ENCODE peak calls at places on chromosome 20, in ten cellular contexts. One of them, this sample, is unnamed.

GRCh38 chr20:32036716-32037355 is 15.2 kb upstream of the HCK start:
- DNase-seq in T1000: no peak
- DNase-seq in PC-9: no peak
- DNase-seq in AML-193: peak; percentile 52
- DNase-seq in C1 segment of cervical spinal cord: no peak
- DNase-seq in GF-D8: peak; percentile 34
- DNase-seq in renal cortical epithelial cell: no peak
- DNase-seq in COR-L47: no peak
- DNase-seq in lower leg skin: no peak
- DNase-seq in D341Med: no peak
- DNase-seq in this sample: no peak

GRCh38 chr20:56506103-56506502 is 18.4 kb upstream of the FAM209A start:
- DNase-seq in PC-9: no peak
- DNase-seq in AML-193: no peak
- DNase-seq in T1000: no peak
- DNase-seq in renal cortical epithelial cell: no peak
- DNase-seq in lower leg skin: no peak
- DNase-seq in COR-L47: no peak
- DNase-seq in C1 segment of cervical spinal cord: no peak
- DNase-seq in GF-D8: no peak
- DNase-seq in D341Med: no peak
- DNase-seq in this sample: no peak

GRCh38 chr20:59147197-59147596 is 16.4 kb upstream of the ZNF831 start:
- DNase-seq in D341Med: no peak
- DNase-seq in T1000: no peak
- DNase-seq in COR-L47: no peak
- DNase-seq in PC-9: no peak
- DNase-seq in C1 segment of cervical spinal cord: no peak
- DNase-seq in GF-D8: no peak
- DNase-seq in renal cortical epithelial cell: no peak
- DNase-seq in lower leg skin: no peak
- DNase-seq in AML-193: no peak
- DNase-seq in this sample: no peak

GRCh38 chr20:5164645-5165399 is 38.0 kb downstream of the CDS2 start:
- DNase-seq in COR-L47: no peak
- DNase-seq in GF-D8: no peak
- DNase-seq in D341Med: no peak
- DNase-seq in lower leg skin: no peak
- DNase-seq in renal cortical epithelial cell: no peak
- DNase-seq in C1 segment of cervical spinal cord: no peak
- DNase-seq in PC-9: no peak
- DNase-seq in AML-193: no peak
- DNase-seq in T1000: no peak
- DNase-seq in this sample: peak; percentile 28

GRCh38 chr20:25580711-25581110 is 4.6 kb downstream of the NINL start:
- DNase-seq in T1000: no peak
- DNase-seq in GF-D8: no peak
- DNase-seq in COR-L47: no peak
- DNase-seq in AML-193: no peak
- DNase-seq in PC-9: peak; percentile 51
- DNase-seq in C1 segment of cervical spinal cord: no peak
- DNase-seq in renal cortical epithelial cell: peak; percentile 76
- DNase-seq in lower leg skin: no peak
- DNase-seq in D341Med: no peak
- DNase-seq in this sample: no peak

GRCh38 chr20:35009665-35010328 is 54.1 kb downstream of the MYH7B start:
- DNase-seq in D341Med: peak; percentile 26
- DNase-seq in PC-9: no peak
- DNase-seq in C1 segment of cervical spinal cord: no peak
- DNase-seq in AML-193: no peak
- DNase-seq in T1000: no peak
- DNase-seq in GF-D8: no peak
- DNase-seq in renal cortical epithelial cell: no peak
- DNase-seq in COR-L47: no peak
- DNase-seq in lower leg skin: no peak
- DNase-seq in this sample: no peak

GRCh38 chr20:33977535-33977934 is 16.2 kb upstream of the RALY start:
- DNase-seq in COR-L47: no peak
- DNase-seq in T1000: no peak
- DNase-seq in renal cortical epithelial cell: no peak
- DNase-seq in D341Med: no peak
- DNase-seq in lower leg skin: no peak
- DNase-seq in C1 segment of cervical spinal cord: no peak
- DNase-seq in PC-9: no peak
- DNase-seq in GF-D8: no peak
- DNase-seq in AML-193: no peak
- DNase-seq in this sample: no peak

GRCh38 chr20:1671891-1672669 is 14.5 kb upstream of the SIRPG start:
- DNase-seq in D341Med: no peak
- DNase-seq in AML-193: no peak
- DNase-seq in GF-D8: no peak
- DNase-seq in PC-9: no peak
- DNase-seq in T1000: no peak
- DNase-seq in lower leg skin: no peak
- DNase-seq in renal cortical epithelial cell: no peak
- DNase-seq in COR-L47: no peak
- DNase-seq in C1 segment of cervical spinal cord: peak; percentile 29
- DNase-seq in this sample: peak; percentile 69

GRCh38 chr20:58246346-58246745 is 17.9 kb upstream of the ANKRD60 start:
- DNase-seq in C1 segment of cervical spinal cord: no peak
- DNase-seq in COR-L47: no peak
- DNase-seq in lower leg skin: no peak
- DNase-seq in renal cortical epithelial cell: peak; percentile 10
- DNase-seq in PC-9: no peak
- DNase-seq in T1000: no peak
- DNase-seq in AML-193: no peak
- DNase-seq in D341Med: no peak
- DNase-seq in GF-D8: peak; percentile 8
- DNase-seq in this sample: no peak

GRCh38 chr20:17611290-17611539 is 41.3 kb downstream of the DSTN start:
- DNase-seq in PC-9: no peak
- DNase-seq in lower leg skin: no peak
- DNase-seq in AML-193: no peak
- DNase-seq in D341Med: peak; percentile 53
- DNase-seq in renal cortical epithelial cell: no peak
- DNase-seq in C1 segment of cervical spinal cord: no peak
- DNase-seq in GF-D8: no peak
- DNase-seq in T1000: no peak
- DNase-seq in COR-L47: no peak
- DNase-seq in this sample: no peak

GRCh38 chr20:10357974-10358373 is 76.0 kb downstream of the MKKS start:
- DNase-seq in D341Med: no peak
- DNase-seq in renal cortical epithelial cell: no peak
- DNase-seq in lower leg skin: no peak
- DNase-seq in AML-193: peak; percentile 32
- DNase-seq in PC-9: no peak
- DNase-seq in COR-L47: no peak
- DNase-seq in GF-D8: no peak
- DNase-seq in C1 segment of cervical spinal cord: no peak
- DNase-seq in T1000: no peak
- DNase-seq in this sample: no peak

GRCh38 chr20:52985687-52986086 is 13.5 kb downstream of the TSHZ2 start:
- DNase-seq in renal cortical epithelial cell: no peak
- DNase-seq in D341Med: no peak
- DNase-seq in GF-D8: no peak
- DNase-seq in lower leg skin: no peak
- DNase-seq in AML-193: no peak
- DNase-seq in T1000: no peak
- DNase-seq in C1 segment of cervical spinal cord: no peak
- DNase-seq in PC-9: no peak
- DNase-seq in COR-L47: no peak
- DNase-seq in this sample: no peak

GRCh38 chr20:37345339-37346231 is at the start of gene SRC:
- DNase-seq in C1 segment of cervical spinal cord: no peak
- DNase-seq in COR-L47: peak; percentile 21
- DNase-seq in lower leg skin: peak; percentile 75
- DNase-seq in D341Med: peak; percentile 90
- DNase-seq in GF-D8: no peak
- DNase-seq in AML-193: no peak
- DNase-seq in PC-9: no peak
- DNase-seq in renal cortical epithelial cell: no peak
- DNase-seq in T1000: peak; percentile 45
- DNase-seq in this sample: peak; percentile 29

GRCh38 chr20:23622839-23623343 is 14.9 kb downstream of the CST3 start:
- DNase-seq in renal cortical epithelial cell: peak; percentile 96
- DNase-seq in lower leg skin: peak; percentile 76
- DNase-seq in D341Med: no peak
- DNase-seq in GF-D8: no peak
- DNase-seq in AML-193: peak; percentile 6
- DNase-seq in C1 segment of cervical spinal cord: no peak
- DNase-seq in T1000: peak; percentile 64
- DNase-seq in COR-L47: peak; percentile 12
- DNase-seq in PC-9: peak; percentile 81
- DNase-seq in this sample: no peak

GRCh38 chr20:1626528-1627192 is 6.9 kb upstream of the SIRPB1 start:
- DNase-seq in PC-9: no peak
- DNase-seq in renal cortical epithelial cell: no peak
- DNase-seq in C1 segment of cervical spinal cord: no peak
- DNase-seq in T1000: no peak
- DNase-seq in COR-L47: no peak
- DNase-seq in lower leg skin: no peak
- DNase-seq in AML-193: no peak
- DNase-seq in GF-D8: no peak
- DNase-seq in D341Med: no peak
- DNase-seq in this sample: no peak

GRCh38 chr20:26167499-26167898 is 470.8 kb upstream of the ZNF337 start:
- DNase-seq in lower leg skin: no peak
- DNase-seq in C1 segment of cervical spinal cord: no peak
- DNase-seq in PC-9: no peak
- DNase-seq in COR-L47: no peak
- DNase-seq in D341Med: no peak
- DNase-seq in renal cortical epithelial cell: peak; percentile 50
- DNase-seq in T1000: no peak
- DNase-seq in AML-193: no peak
- DNase-seq in GF-D8: no peak
- DNase-seq in this sample: no peak

GRCh38 chr20:25525295-25525694 is 60.0 kb downstream of the NINL start:
- DNase-seq in COR-L47: no peak
- DNase-seq in GF-D8: no peak
- DNase-seq in AML-193: no peak
- DNase-seq in T1000: no peak
- DNase-seq in renal cortical epithelial cell: no peak
- DNase-seq in C1 segment of cervical spinal cord: no peak
- DNase-seq in D341Med: no peak
- DNase-seq in PC-9: no peak
- DNase-seq in lower leg skin: no peak
- DNase-seq in this sample: no peak

GRCh38 chr20:24619212-24619611 is 149.8 kb downstream of the SYNDIG1 start:
- DNase-seq in C1 segment of cervical spinal cord: no peak
- DNase-seq in AML-193: no peak
- DNase-seq in PC-9: no peak
- DNase-seq in lower leg skin: no peak
- DNase-seq in renal cortical epithelial cell: no peak
- DNase-seq in D341Med: no peak
- DNase-seq in T1000: no peak
- DNase-seq in COR-L47: no peak
- DNase-seq in GF-D8: no peak
- DNase-seq in this sample: no peak

GRCh38 chr20:53707341-53708102 is 113.9 kb upstream of the ZNF217 start:
- DNase-seq in renal cortical epithelial cell: peak; percentile 64
- DNase-seq in T1000: no peak
- DNase-seq in lower leg skin: no peak
- DNase-seq in AML-193: no peak
- DNase-seq in PC-9: no peak
- DNase-seq in D341Med: no peak
- DNase-seq in COR-L47: no peak
- DNase-seq in GF-D8: no peak
- DNase-seq in C1 segment of cervical spinal cord: no peak
- DNase-seq in this sample: no peak

GRCh38 chr20:10618611-10619245 is 55.1 kb downstream of the JAG1 start:
- DNase-seq in AML-193: no peak
- DNase-seq in C1 segment of cervical spinal cord: no peak
- DNase-seq in T1000: no peak
- DNase-seq in renal cortical epithelial cell: no peak
- DNase-seq in PC-9: no peak
- DNase-seq in lower leg skin: no peak
- DNase-seq in D341Med: no peak
- DNase-seq in GF-D8: no peak
- DNase-seq in COR-L47: no peak
- DNase-seq in this sample: no peak

GRCh38 chr20:61636531-61637116 is 384.6 kb downstream of the CDH4 start:
- DNase-seq in C1 segment of cervical spinal cord: no peak
- DNase-seq in COR-L47: no peak
- DNase-seq in lower leg skin: no peak
- DNase-seq in T1000: no peak
- DNase-seq in GF-D8: no peak
- DNase-seq in D341Med: no peak
- DNase-seq in renal cortical epithelial cell: no peak
- DNase-seq in AML-193: no peak
- DNase-seq in PC-9: no peak
- DNase-seq in this sample: no peak

GRCh38 chr20:36792422-36792821 is 18.9 kb upstream of the DSN1 start:
- DNase-seq in lower leg skin: no peak
- DNase-seq in T1000: peak; percentile 53
- DNase-seq in C1 segment of cervical spinal cord: no peak
- DNase-seq in AML-193: peak; percentile 16
- DNase-seq in D341Med: peak; percentile 82
- DNase-seq in GF-D8: no peak
- DNase-seq in PC-9: peak; percentile 87
- DNase-seq in renal cortical epithelial cell: peak; percentile 94
- DNase-seq in COR-L47: peak; percentile 65
- DNase-seq in this sample: peak; percentile 11

GRCh38 chr20:4844766-4845465 is 123.2 kb downstream of the PRND start:
- DNase-seq in D341Med: no peak
- DNase-seq in C1 segment of cervical spinal cord: no peak
- DNase-seq in renal cortical epithelial cell: no peak
- DNase-seq in PC-9: no peak
- DNase-seq in GF-D8: peak; percentile 81
- DNase-seq in T1000: no peak
- DNase-seq in lower leg skin: no peak
- DNase-seq in COR-L47: no peak
- DNase-seq in AML-193: peak; percentile 62
- DNase-seq in this sample: no peak

GRCh38 chr20:24837721-24838456 is 111.2 kb upstream of the CST7 start:
- DNase-seq in COR-L47: no peak
- DNase-seq in lower leg skin: no peak
- DNase-seq in D341Med: no peak
- DNase-seq in renal cortical epithelial cell: peak; percentile 74
- DNase-seq in PC-9: peak; percentile 42
- DNase-seq in GF-D8: no peak
- DNase-seq in T1000: no peak
- DNase-seq in AML-193: no peak
- DNase-seq in C1 segment of cervical spinal cord: no peak
- DNase-seq in this sample: no peak

GRCh38 chr20:17761612-17762011 is 61.8 kb downstream of the BANF2 start:
- DNase-seq in C1 segment of cervical spinal cord: no peak
- DNase-seq in lower leg skin: no peak
- DNase-seq in PC-9: no peak
- DNase-seq in T1000: no peak
- DNase-seq in renal cortical epithelial cell: no peak
- DNase-seq in COR-L47: no peak
- DNase-seq in AML-193: no peak
- DNase-seq in GF-D8: no peak
- DNase-seq in D341Med: no peak
- DNase-seq in this sample: no peak

GRCh38 chr20:39117486-39117885 is 155.3 kb downstream of the DHX35 start:
- DNase-seq in T1000: peak; percentile 67
- DNase-seq in PC-9: peak; percentile 64
- DNase-seq in COR-L47: no peak
- DNase-seq in D341Med: no peak
- DNase-seq in AML-193: peak; percentile 25
- DNase-seq in C1 segment of cervical spinal cord: no peak
- DNase-seq in lower leg skin: no peak
- DNase-seq in GF-D8: no peak
- DNase-seq in renal cortical epithelial cell: peak; percentile 72
- DNase-seq in this sample: no peak

GRCh38 chr20:1721687-1722512 is 64.3 kb upstream of the SIRPG start:
- DNase-seq in AML-193: no peak
- DNase-seq in C1 segment of cervical spinal cord: no peak
- DNase-seq in PC-9: peak; percentile 84
- DNase-seq in D341Med: no peak
- DNase-seq in lower leg skin: no peak
- DNase-seq in renal cortical epithelial cell: no peak
- DNase-seq in COR-L47: no peak
- DNase-seq in T1000: no peak
- DNase-seq in GF-D8: no peak
- DNase-seq in this sample: no peak

GRCh38 chr20:36207602-36208001 is 28.7 kb upstream of the AAR2 start:
- DNase-seq in COR-L47: no peak
- DNase-seq in T1000: no peak
- DNase-seq in D341Med: no peak
- DNase-seq in AML-193: no peak
- DNase-seq in renal cortical epithelial cell: no peak
- DNase-seq in GF-D8: no peak
- DNase-seq in PC-9: no peak
- DNase-seq in lower leg skin: no peak
- DNase-seq in C1 segment of cervical spinal cord: no peak
- DNase-seq in this sample: no peak